ENCODE peak calls at places on chromosomes 7 and 10, in seven cellular contexts. U is right atrium auricular region; M is GM18507; L is stimulated activated CD4-positive, alpha-beta T cell treated with anti-CD3 and anti-CD28 coated beads, Interleukin-1b, Interleukin-23, amount 100 ng/mL, for 1 hour; J is activated naive CD4-positive, alpha-beta T cell; Q is NCI-H226; T is cardiac muscle cell. D is an unnamed sample.
A peak's percentile ranks its signal among the peaks of the same experiment; 100 is the strongest.

GRCh38 chr10:6473901-6474370 is 106.1 kb downstream of the PRKCQ start:
- DNase-seq in U (no peak), M (no peak), L (no peak), J (no peak), Q (no peak), T (no peak), D (no peak)

GRCh38 chr7:26199301-26200112 is 1.0 kb downstream of the HNRNPA2B1 start:
- DNase-seq in U (no peak), M (no peak), L (peak; percentile 37), J (peak; percentile 48), Q (peak; percentile 62), T (no peak), D (peak; percentile 68)

GRCh38 chr10:60605476-60605875 is 172.8 kb upstream of the CDK1 start:
- DNase-seq in U (no peak), M (no peak), L (no peak), J (no peak), Q (no peak), T (no peak), D (no peak)

GRCh38 chr10:43420369-43421200 is 11.6 kb upstream of the HNRNPF start:
- DNase-seq in U (peak; percentile 94), M (no peak), L (peak; percentile 52), J (peak; percentile 50), Q (peak; percentile 83), T (peak; percentile 97), D (peak; percentile 89)

GRCh38 chr7:100079024-100079560 is 2.4 kb downstream of the ZNF3 start:
- DNase-seq in U (no peak), M (no peak), L (no peak), J (no peak), Q (no peak), T (no peak), D (peak; percentile 64)

GRCh38 chr10:24208661-24209420 is at the start of gene KIAA1217:
- DNase-seq in U (peak; percentile 61), M (no peak), L (no peak), J (no peak), Q (no peak), T (peak; percentile 55), D (no peak)

GRCh38 chr10:79418274-79418673 is 27.1 kb downstream of the ZCCHC24 start:
- DNase-seq in U (no peak), M (no peak), L (no peak), J (no peak), Q (no peak), T (no peak), D (no peak)

GRCh38 chr7:140375808-140376730 is 22.3 kb downstream of the SLC37A3 start:
- DNase-seq in U (no peak), M (no peak), L (no peak), J (no peak), Q (no peak), T (no peak), D (no peak)

GRCh38 chr10:77004917-77005564 is 632.6 kb downstream of the KCNMA1 start:
- DNase-seq in U (no peak), M (no peak), L (no peak), J (no peak), Q (peak; percentile 17), T (peak; percentile 68), D (no peak)

GRCh38 chr7:104951546-104951945 is 62.5 kb upstream of the KMT2E start:
- DNase-seq in U (peak; percentile 83), M (no peak), L (no peak), J (no peak), Q (no peak), T (peak; percentile 50), D (no peak)

GRCh38 chr7:42154168-42154567 is 82.8 kb downstream of the GLI3 start:
- DNase-seq in U (no peak), M (no peak), L (no peak), J (no peak), Q (no peak), T (no peak), D (no peak)

GRCh38 chr10:133400624-133401424 is 6.9 kb downstream of the MTG1 start:
- DNase-seq in U (no peak), M (no peak), L (no peak), J (no peak), Q (no peak), T (no peak), D (no peak)

GRCh38 chr7:36361227-36361626 is 28.4 kb upstream of the ANLN start:
- DNase-seq in U (no peak), M (no peak), L (no peak), J (no peak), Q (no peak), T (no peak), D (no peak)

GRCh38 chr7:119964640-119965542 is 308.1 kb upstream of the KCND2 start:
- DNase-seq in U (no peak), M (no peak), L (no peak), J (no peak), Q (peak; percentile 81), T (peak; percentile 81), D (no peak)

GRCh38 chr10:117946525-117947070 is 100.1 kb downstream of the RAB11FIP2 start:
- DNase-seq in U (no peak), M (no peak), L (no peak), J (no peak), Q (no peak), T (no peak), D (no peak)

GRCh38 chr10:75111367-75111905 is at the start of gene SAMD8:
- DNase-seq in U (peak; percentile 97), M (no peak), L (peak; percentile 86), J (peak; percentile 82), Q (peak; percentile 94), T (peak; percentile 98), D (peak; percentile 92)

GRCh38 chr10:133122171-133122935 is 34.6 kb downstream of the ADGRA1 start:
- DNase-seq in U (no peak), M (no peak), L (no peak), J (no peak), Q (no peak), T (no peak), D (peak; percentile 35)

GRCh38 chr10:119456435-119456810 is 86.1 kb downstream of the RGS10 start:
- DNase-seq in U (no peak), M (no peak), L (no peak), J (no peak), Q (no peak), T (no peak), D (no peak)

GRCh38 chr10:43044444-43045245 is 32.2 kb upstream of the RET start:
- DNase-seq in U (no peak), M (no peak), L (no peak), J (no peak), Q (no peak), T (no peak), D (no peak)

GRCh38 chr7:69517985-69518731 is 80.1 kb upstream of the AUTS2 start:
- DNase-seq in U (no peak), M (no peak), L (no peak), J (no peak), Q (no peak), T (no peak), D (peak; percentile 38)

GRCh38 chr7:135620980-135621850 is 41.1 kb upstream of the STMP1 start:
- DNase-seq in U (peak; percentile 64), M (peak; percentile 1), L (no peak), J (no peak), Q (peak; percentile 54), T (peak; percentile 91), D (no peak)

GRCh38 chr10:80739963-80740715 is 202.4 kb downstream of the SH2D4B start:
- DNase-seq in U (peak; percentile 32), M (no peak), L (no peak), J (no peak), Q (no peak), T (no peak), D (no peak)

GRCh38 chr10:50552771-50553535 is 70.8 kb downstream of the SGMS1 start:
- DNase-seq in U (no peak), M (no peak), L (no peak), J (no peak), Q (no peak), T (peak; percentile 71), D (no peak)

GRCh38 chr10:108913300-108913699 is 1010.0 kb downstream of the XPNPEP1 start:
- DNase-seq in U (no peak), M (no peak), L (no peak), J (no peak), Q (no peak), T (no peak), D (no peak)

GRCh38 chr10:103835121-103836045 is 20.0 kb downstream of the SH3PXD2A start:
- DNase-seq in U (peak; percentile 90), M (no peak), L (no peak), J (no peak), Q (no peak), T (peak; percentile 93), D (no peak)

GRCh38 chr10:34908472-34908871 is 93.4 kb upstream of the PARD3 start:
- DNase-seq in U (no peak), M (no peak), L (no peak), J (no peak), Q (no peak), T (peak; percentile 45), D (no peak)

GRCh38 chr7:80134536-80135305 is at the start of gene GNAI1:
- DNase-seq in U (peak; percentile 64), M (no peak), L (no peak), J (no peak), Q (peak; percentile 93), T (peak; percentile 87), D (peak; percentile 83)

GRCh38 chr7:22344655-22345054 is 12.3 kb downstream of the RAPGEF5 start:
- DNase-seq in U (no peak), M (no peak), L (no peak), J (no peak), Q (no peak), T (no peak), D (no peak)

GRCh38 chr7:50653116-50653854 is 88.1 kb upstream of the DDC start:
- DNase-seq in U (peak; percentile 89), M (no peak), L (no peak), J (no peak), Q (no peak), T (peak; percentile 89), D (no peak)

GRCh38 chr10:131187886-131188285 is 123.6 kb downstream of the TCERG1L start:
- DNase-seq in U (no peak), M (no peak), L (no peak), J (no peak), Q (no peak), T (no peak), D (no peak)

GRCh38 chr10:16458196-16458977 is 21.6 kb downstream of the PTER start:
- DNase-seq in U (no peak), M (no peak), L (no peak), J (no peak), Q (no peak), T (no peak), D (no peak)

GRCh38 chr7:96669812-96670211 is 39.8 kb downstream of the SEM1 start:
- DNase-seq in U (no peak), M (no peak), L (no peak), J (no peak), Q (no peak), T (no peak), D (no peak)

D was measured in dorsolateral prefrontal cortex.